ENCODE peak calls at places on chromosomes 3 and 15, in four cellular contexts. W is NCI-H2081, P is LoVo, O is GM06990. A is an unnamed sample.

GRCh38 chr3:23856286-23856685 is 50.5 kb downstream of the UBE2E1 start:
- DNase-seq in W (no peak), P (no peak), O (no peak), A (no peak)

GRCh38 chr3:129240436-129240835 is 9.0 kb upstream of the COPG1 start:
- DNase-seq in W (no peak), O (no peak), P (no peak), A (no peak)

GRCh38 chr3:149343951-149344350 is 10.5 kb upstream of the TM4SF18 start:
- DNase-seq in W (no peak), P (no peak), O (no peak), A (no peak)

GRCh38 chr3:58177747-58178527 is 32.8 kb downstream of the DNASE1L3 start:
- DNase-seq in W (peak; percentile 67), P (peak; percentile 75), O (peak; percentile 86), A (peak; percentile 67)

GRCh38 chr15:63523306-63523990 is 19.1 kb downstream of the USP3 start:
- DNase-seq in O (no peak), W (no peak), P (no peak), A (no peak)

GRCh38 chr15:84734794-84735479 is 13.5 kb upstream of the ZNF592 start:
- DNase-seq in O (peak; percentile 69), W (no peak), P (peak; percentile 89), A (peak; percentile 56)

GRCh38 chr15:101410612-101411011 is 78.9 kb downstream of the PCSK6 start:
- DNase-seq in O (no peak), P (no peak), W (no peak), A (no peak)

GRCh38 chr3:103048371-103048722 is 613.5 kb downstream of the ZPLD1 start:
- DNase-seq in W (no peak), O (no peak), P (no peak), A (no peak)

GRCh38 chr15:83284563-83285283 is at the start of gene BNC1:
- DNase-seq in W (no peak), O (no peak), P (no peak), A (no peak)

GRCh38 chr15:81411969-81412633 is 38.1 kb upstream of the TMC3 start:
- DNase-seq in P (no peak), O (no peak), W (no peak), A (no peak)

GRCh38 chr3:47910777-47911440 is 105.3 kb downstream of the MAP4 start:
- DNase-seq in O (no peak), P (peak; percentile 5), W (no peak), A (peak; percentile 14)